ENCODE peak calls at places on chromosomes 5 and 9, in nine cellular contexts. One of them, this sample, is unnamed. For H3K9me3 and H3K4me1, the result is how much of the 10 kb centered on the place peaks cover.

GRCh38 chr5:31412324-31412723 is 119.6 kb downstream of the DROSHA start:
- DNase-seq in colonic mucosa: no peak
- DNase-seq in A549: no peak
- DNase-seq in psoas muscle: no peak
- DNase-seq in heart right ventricle: no peak
- DNase-seq in CD8-positive, alpha-beta T cell: no peak
- DNase-seq in A673: peak
- DNase-seq in mesenchymal stem cell: no peak
- DNase-seq in prostate gland: no peak
- DNase-seq in this sample: no peak

GRCh38 chr5:146765089-146765832 is 113.3 kb downstream of the PPP2R2B start:
- DNase-seq in colonic mucosa: no peak
- DNase-seq in A549: no peak
- DNase-seq in psoas muscle: no peak
- DNase-seq in heart right ventricle: no peak
- DNase-seq in CD8-positive, alpha-beta T cell: no peak
- DNase-seq in A673: no peak
- DNase-seq in mesenchymal stem cell: no peak
- DNase-seq in prostate gland: no peak
- DNase-seq in this sample: no peak

GRCh38 chr5:124289122-124289521 is 457.3 kb downstream of the ZNF608 start:
- DNase-seq in colonic mucosa: peak
- DNase-seq in A549: no peak
- DNase-seq in psoas muscle: no peak
- DNase-seq in heart right ventricle: peak
- DNase-seq in CD8-positive, alpha-beta T cell: no peak
- DNase-seq in A673: no peak
- DNase-seq in mesenchymal stem cell: no peak
- DNase-seq in prostate gland: peak
- DNase-seq in this sample: peak

GRCh38 chr5:78594946-78595921 is 53.3 kb downstream of the LHFPL2 start:
- DNase-seq in colonic mucosa: peak
- DNase-seq in A549: peak
- DNase-seq in psoas muscle: no peak
- DNase-seq in heart right ventricle: peak
- DNase-seq in CD8-positive, alpha-beta T cell: no peak
- DNase-seq in A673: no peak
- DNase-seq in mesenchymal stem cell: peak
- DNase-seq in prostate gland: peak
- DNase-seq in this sample: peak

GRCh38 chr5:179615203-179615602 is 8.3 kb downstream of the HNRNPH1 start:
- DNase-seq in colonic mucosa: no peak
- DNase-seq in A549: no peak
- DNase-seq in psoas muscle: no peak
- DNase-seq in heart right ventricle: no peak
- DNase-seq in CD8-positive, alpha-beta T cell: no peak
- DNase-seq in A673: no peak
- DNase-seq in mesenchymal stem cell: no peak
- DNase-seq in prostate gland: no peak
- DNase-seq in this sample: no peak

GRCh38 chr5:173884402-173885053 is 3.6 kb upstream of the CPEB4 start:
- DNase-seq in colonic mucosa: peak
- DNase-seq in A549: no peak
- DNase-seq in psoas muscle: no peak
- DNase-seq in heart right ventricle: no peak
- DNase-seq in CD8-positive, alpha-beta T cell: peak
- DNase-seq in A673: no peak
- DNase-seq in mesenchymal stem cell: no peak
- DNase-seq in prostate gland: no peak
- DNase-seq in this sample: no peak

GRCh38 chr5:33198816-33199215 is 241.9 kb upstream of the TARS1 start:
- DNase-seq in colonic mucosa: no peak
- DNase-seq in A549: no peak
- DNase-seq in psoas muscle: no peak
- DNase-seq in heart right ventricle: no peak
- DNase-seq in CD8-positive, alpha-beta T cell: no peak
- DNase-seq in A673: no peak
- DNase-seq in mesenchymal stem cell: no peak
- DNase-seq in prostate gland: no peak
- DNase-seq in this sample: no peak

GRCh38 chr5:39083968-39084367 is 9.8 kb upstream of the RICTOR start:
- DNase-seq in colonic mucosa: no peak
- DNase-seq in A549: no peak
- DNase-seq in psoas muscle: no peak
- DNase-seq in heart right ventricle: no peak
- DNase-seq in CD8-positive, alpha-beta T cell: no peak
- DNase-seq in A673: no peak
- DNase-seq in mesenchymal stem cell: no peak
- DNase-seq in prostate gland: no peak
- DNase-seq in this sample: no peak

GRCh38 chr9:9893837-9894236 is 719.0 kb downstream of the PTPRD start:
- DNase-seq in colonic mucosa: no peak
- DNase-seq in A549: no peak
- DNase-seq in psoas muscle: no peak
- DNase-seq in heart right ventricle: no peak
- DNase-seq in CD8-positive, alpha-beta T cell: no peak
- DNase-seq in A673: no peak
- DNase-seq in mesenchymal stem cell: no peak
- DNase-seq in prostate gland: no peak
- DNase-seq in this sample: no peak

GRCh38 chr9:93473411-93473810 is 20.0 kb upstream of the FAM120AOS start:
- DNase-seq in colonic mucosa: no peak
- DNase-seq in A549: no peak
- DNase-seq in psoas muscle: no peak
- DNase-seq in heart right ventricle: no peak
- DNase-seq in CD8-positive, alpha-beta T cell: no peak
- DNase-seq in A673: no peak
- DNase-seq in mesenchymal stem cell: peak
- DNase-seq in prostate gland: no peak
- DNase-seq in this sample: no peak
- H3K9me3 ChIP-seq in colonic mucosa: under half
- H3K9me3 ChIP-seq in A549: under half
- H3K9me3 ChIP-seq in psoas muscle: under half
- H3K9me3 ChIP-seq in heart right ventricle: under half
- H3K9me3 ChIP-seq in CD8-positive, alpha-beta T cell: under half
- H3K9me3 ChIP-seq in A673: under half
- H3K9me3 ChIP-seq in mesenchymal stem cell: under half
- H3K9me3 ChIP-seq in prostate gland: under half
- H3K9me3 ChIP-seq in this sample: under half

GRCh38 chr5:141878771-141879759 is 855 bp upstream of the PCDH1 start:
- DNase-seq in colonic mucosa: peak
- DNase-seq in A549: peak
- DNase-seq in psoas muscle: peak
- DNase-seq in heart right ventricle: peak
- DNase-seq in CD8-positive, alpha-beta T cell: peak
- DNase-seq in A673: peak
- DNase-seq in mesenchymal stem cell: peak
- DNase-seq in prostate gland: peak
- DNase-seq in this sample: peak

GRCh38 chr5:141879941-141880738 is 1.9 kb upstream of the PCDH1 start:
- DNase-seq in colonic mucosa: no peak
- DNase-seq in A549: no peak
- DNase-seq in psoas muscle: no peak
- DNase-seq in heart right ventricle: no peak
- DNase-seq in CD8-positive, alpha-beta T cell: no peak
- DNase-seq in A673: no peak
- DNase-seq in mesenchymal stem cell: no peak
- DNase-seq in prostate gland: no peak
- DNase-seq in this sample: peak

GRCh38 chr5:141877478-141878185 is 578 bp downstream of the PCDH1 start:
- DNase-seq in colonic mucosa: peak
- DNase-seq in A549: no peak
- DNase-seq in psoas muscle: no peak
- DNase-seq in heart right ventricle: no peak
- DNase-seq in CD8-positive, alpha-beta T cell: no peak
- DNase-seq in A673: peak
- DNase-seq in mesenchymal stem cell: peak
- DNase-seq in prostate gland: peak
- DNase-seq in this sample: no peak

GRCh38 chr5:141876628-141877477 is 1.4 kb downstream of the PCDH1 start:
- DNase-seq in colonic mucosa: peak
- DNase-seq in A549: no peak
- DNase-seq in psoas muscle: no peak
- DNase-seq in heart right ventricle: no peak
- DNase-seq in CD8-positive, alpha-beta T cell: no peak
- DNase-seq in A673: no peak
- DNase-seq in mesenchymal stem cell: peak
- DNase-seq in prostate gland: peak
- DNase-seq in this sample: no peak

DNA sequence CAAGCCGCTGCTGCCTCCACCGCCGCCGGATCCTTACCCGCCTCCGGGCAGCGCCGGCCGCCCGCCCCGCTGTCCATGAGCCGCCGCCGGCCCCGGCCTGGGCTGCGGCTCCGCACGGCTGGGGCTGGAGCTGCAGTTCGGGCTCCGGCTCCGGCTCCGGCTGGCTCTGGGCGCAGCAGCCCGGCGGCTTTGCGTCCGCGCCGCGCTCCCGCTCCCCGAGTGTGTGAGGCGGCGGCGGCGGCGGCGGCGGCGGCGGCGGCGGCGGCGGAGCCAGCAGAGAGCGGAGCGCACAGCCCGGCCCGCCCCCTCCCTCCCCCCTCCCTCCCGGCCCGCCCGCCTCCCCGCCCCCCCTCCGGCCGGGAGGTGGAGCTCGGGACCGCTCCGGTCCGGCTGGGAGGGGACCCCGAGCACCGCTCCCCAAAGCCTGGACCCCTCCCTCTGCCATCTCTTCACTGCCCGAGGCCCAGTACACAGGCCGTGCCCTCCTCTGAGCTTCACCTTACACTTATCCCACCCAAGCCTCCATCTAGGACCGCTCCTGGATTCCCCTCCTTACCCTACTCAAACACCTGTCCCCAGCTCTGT is at the start of gene PCDH1:
- DNase-seq in colonic mucosa: no peak
- DNase-seq in A549: no peak
- DNase-seq in psoas muscle: no peak
- DNase-seq in heart right ventricle: peak
- DNase-seq in CD8-positive, alpha-beta T cell: no peak
- DNase-seq in A673: peak
- DNase-seq in mesenchymal stem cell: peak
- DNase-seq in prostate gland: peak
- DNase-seq in this sample: no peak
- H3K4me1 ChIP-seq in colonic mucosa: under half
- H3K4me1 ChIP-seq in A549: under half
- H3K4me1 ChIP-seq in psoas muscle: under half
- H3K4me1 ChIP-seq in heart right ventricle: half or more
- H3K4me1 ChIP-seq in CD8-positive, alpha-beta T cell: under half
- H3K4me1 ChIP-seq in A673: under half
- H3K4me1 ChIP-seq in mesenchymal stem cell: under half
- H3K4me1 ChIP-seq in prostate gland: under half
- H3K4me1 ChIP-seq in this sample: under half

DNA sequence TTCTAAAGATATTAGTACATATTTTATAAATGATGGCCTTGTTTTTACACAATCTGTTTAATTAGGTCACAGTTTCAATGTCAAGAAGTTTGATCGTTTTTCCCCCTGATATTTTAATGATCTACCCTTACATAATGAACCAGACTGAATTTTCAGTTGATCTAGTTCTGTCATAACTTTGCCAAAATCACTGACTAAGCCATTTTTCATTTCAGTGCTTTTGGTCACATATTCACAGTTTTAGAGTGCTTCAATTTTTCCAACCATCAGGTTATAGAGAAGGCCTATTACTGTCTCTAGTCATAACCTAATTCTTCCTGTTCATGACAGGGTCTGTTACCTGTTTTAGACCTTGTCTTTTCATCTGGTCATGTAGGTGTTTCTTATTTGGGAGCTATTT is 577.9 kb upstream of the PTPRD start:
- DNase-seq in colonic mucosa: no peak
- DNase-seq in A549: no peak
- DNase-seq in psoas muscle: no peak
- DNase-seq in heart right ventricle: no peak
- DNase-seq in CD8-positive, alpha-beta T cell: no peak
- DNase-seq in A673: no peak
- DNase-seq in mesenchymal stem cell: no peak
- DNase-seq in prostate gland: no peak
- DNase-seq in this sample: no peak
- H3K9me3 ChIP-seq in colonic mucosa: under half
- H3K9me3 ChIP-seq in A549: under half
- H3K9me3 ChIP-seq in psoas muscle: under half
- H3K9me3 ChIP-seq in heart right ventricle: under half
- H3K9me3 ChIP-seq in CD8-positive, alpha-beta T cell: under half
- H3K9me3 ChIP-seq in A673: under half
- H3K9me3 ChIP-seq in mesenchymal stem cell: under half
- H3K9me3 ChIP-seq in prostate gland: under half
- H3K9me3 ChIP-seq in this sample: under half

GRCh38 chr9:12765399-12765798 is 9.4 kb upstream of the LURAP1L start:
- DNase-seq in colonic mucosa: no peak
- DNase-seq in A549: no peak
- DNase-seq in psoas muscle: no peak
- DNase-seq in heart right ventricle: no peak
- DNase-seq in CD8-positive, alpha-beta T cell: no peak
- DNase-seq in A673: no peak
- DNase-seq in mesenchymal stem cell: no peak
- DNase-seq in prostate gland: no peak
- DNase-seq in this sample: no peak

GRCh38 chr9:12759767-12760166 is 15.1 kb upstream of the LURAP1L start:
- DNase-seq in colonic mucosa: no peak
- DNase-seq in A549: no peak
- DNase-seq in psoas muscle: no peak
- DNase-seq in heart right ventricle: no peak
- DNase-seq in CD8-positive, alpha-beta T cell: no peak
- DNase-seq in A673: no peak
- DNase-seq in mesenchymal stem cell: peak
- DNase-seq in prostate gland: no peak
- DNase-seq in this sample: no peak

GRCh38 chr9:12766357-12766756 is 8.5 kb upstream of the LURAP1L start:
- DNase-seq in colonic mucosa: no peak
- DNase-seq in A549: no peak
- DNase-seq in psoas muscle: no peak
- DNase-seq in heart right ventricle: no peak
- DNase-seq in CD8-positive, alpha-beta T cell: no peak
- DNase-seq in A673: no peak
- DNase-seq in mesenchymal stem cell: no peak
- DNase-seq in prostate gland: no peak
- DNase-seq in this sample: no peak

GRCh38 chr9:12764150-12764549 is 10.7 kb upstream of the LURAP1L start:
- DNase-seq in colonic mucosa: no peak
- DNase-seq in A549: no peak
- DNase-seq in psoas muscle: no peak
- DNase-seq in heart right ventricle: no peak
- DNase-seq in CD8-positive, alpha-beta T cell: no peak
- DNase-seq in A673: no peak
- DNase-seq in mesenchymal stem cell: no peak
- DNase-seq in prostate gland: no peak
- DNase-seq in this sample: no peak

GRCh38 chr9:12760758-12761157 is 14.1 kb upstream of the LURAP1L start:
- DNase-seq in colonic mucosa: no peak
- DNase-seq in A549: no peak
- DNase-seq in psoas muscle: no peak
- DNase-seq in heart right ventricle: no peak
- DNase-seq in CD8-positive, alpha-beta T cell: no peak
- DNase-seq in A673: no peak
- DNase-seq in mesenchymal stem cell: no peak
- DNase-seq in prostate gland: no peak
- DNase-seq in this sample: no peak
- H3K4me1 ChIP-seq in colonic mucosa: under half
- H3K4me1 ChIP-seq in A549: under half
- H3K4me1 ChIP-seq in psoas muscle: under half
- H3K4me1 ChIP-seq in heart right ventricle: under half
- H3K4me1 ChIP-seq in CD8-positive, alpha-beta T cell: under half
- H3K4me1 ChIP-seq in A673: under half
- H3K4me1 ChIP-seq in mesenchymal stem cell: under half
- H3K4me1 ChIP-seq in prostate gland: under half
- H3K4me1 ChIP-seq in this sample: under half